ENCODE peak calls at places on chromosomes 1 and 21, in four cellular contexts. C is heart left ventricle, O is GM12878, J is ovary. G is an unnamed sample. For H3K4me1, the result is how much of the 10 kb centered on the place peaks cover.

GRCh38 chr1:239225396-239225795 is 161.0 kb upstream of the CHRM3 start:
- DNase-seq in J (no peak), O (no peak), C (no peak), G (no peak)

GRCh38 chr1:186442651-186443114 is 18.2 kb downstream of the PDC start:
- DNase-seq in O (no peak), C (no peak), J (no peak), G (no peak)

GRCh38 chr1:241703001-241703400 is 50.9 kb downstream of the WDR64 start:
- DNase-seq in C (no peak), J (no peak), O (no peak), G (no peak)

GRCh38 chr1:56477164-56478111 is 101.9 kb downstream of the PLPP3 start:
- DNase-seq in C (peak), O (peak), J (peak), G (peak)

GRCh38 chr1:183804382-183804781 is 538 bp upstream of the RGL1 start:
- DNase-seq in O (no peak), J (peak), C (no peak), G (no peak)

GRCh38 chr1:209800984-209801834 is 4.7 kb downstream of the IRF6 start:
- DNase-seq in C (peak), J (no peak), O (no peak), G (no peak)

GRCh38 chr1:75328691-75329090 is 194.5 kb downstream of the LHX8 start:
- DNase-seq in C (no peak), J (no peak), O (no peak), G (no peak)

GRCh38 chr1:161473363-161473762 is 31.9 kb upstream of the FCGR2A start:
- DNase-seq in J (no peak), C (no peak), O (no peak), G (no peak)

GRCh38 chr1:151443846-151444790 is 15.2 kb downstream of the POGZ start:
- DNase-seq in O (peak), J (no peak), C (peak), G (peak)

GRCh38 chr1:50651476-50652263 is 228.4 kb upstream of the DMRTA2 start:
- DNase-seq in O (no peak), C (no peak), J (no peak), G (no peak)

GRCh38 chr1:179016694-179017382 is 8.9 kb upstream of the FAM20B start:
- DNase-seq in J (peak), C (peak), O (no peak), G (peak)

GRCh38 chr21:28066051-28066450 is 926.6 kb downstream of the LTN1 start:
- DNase-seq in J (no peak), O (no peak), C (no peak), G (no peak)

GRCh38 chr1:154541231-154541630 is 17.2 kb downstream of the UBE2Q1 start:
- DNase-seq in J (no peak), O (no peak), C (no peak), G (no peak)

GRCh38 chr1:92874987-92875386 is 43.1 kb downstream of the RPL5 start:
- DNase-seq in O (no peak), J (no peak), C (no peak), G (no peak)

GRCh38 chr1:83102630-83103071 is 896.3 kb downstream of the TTLL7 start:
- DNase-seq in O (no peak), C (no peak), J (no peak), G (no peak)
- H3K27ac ChIP-seq in O (no peak), C (no peak), J (no peak), G (no peak)

DNA sequence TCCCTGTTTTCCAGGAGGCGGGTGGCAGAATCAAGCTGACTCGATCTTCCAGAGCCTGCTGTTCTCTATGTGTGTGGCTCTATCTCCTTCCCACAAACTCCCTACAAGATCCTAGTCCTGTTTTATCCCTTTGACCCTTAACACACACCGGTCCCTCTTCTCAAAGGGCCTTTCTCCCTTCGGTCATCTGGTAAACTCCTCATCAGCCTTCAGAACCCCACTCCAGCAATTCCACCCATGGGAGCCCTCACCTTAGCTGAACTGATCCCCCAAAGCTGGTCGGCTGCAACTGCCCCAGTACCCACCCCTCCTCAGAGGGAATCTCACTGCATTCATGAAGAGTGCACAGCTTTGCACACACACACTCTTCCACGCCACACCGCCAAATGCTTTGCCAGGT is 184.9 kb downstream of the IGSF21 start:
- DNase-seq in O (no peak), C (no peak), J (no peak), G (no peak)
- H3K4me1 ChIP-seq in O (under half), C (under half), J (under half), G (under half)

GRCh38 chr1:234608720-234609527 is 1.1 kb downstream of the IRF2BP2 start:
- DNase-seq in J (peak), O (no peak), C (peak), G (no peak)

GRCh38 chr1:234609528-234610042 is 393 bp downstream of the IRF2BP2 start:
- DNase-seq in O (no peak), J (no peak), C (no peak), G (no peak)

GRCh38 chr1:234607091-234608025 is 2.6 kb downstream of the IRF2BP2 start:
- DNase-seq in C (no peak), J (no peak), O (no peak), G (no peak)

GRCh38 chr1:234606731-234607090 is 3.3 kb downstream of the IRF2BP2 start:
- DNase-seq in J (no peak), C (no peak), O (no peak), G (no peak)

GRCh38 chr1:234608026-234608719 is 1.8 kb downstream of the IRF2BP2 start:
- DNase-seq in O (peak), C (peak), J (peak), G (peak)
- TF ChIP-seq POLR2A in O (peak), C (peak), J (peak), G (peak)

GRCh38 chr1:2250721-2251281 is 22.7 kb downstream of the SKI start:
- DNase-seq in O (no peak), J (no peak), C (no peak), G (no peak)

GRCh38 chr1:2247760-2248126 is 19.6 kb downstream of the SKI start:
- DNase-seq in C (peak), O (no peak), J (no peak), G (no peak)

GRCh38 chr1:2249559-2249906 is 21.4 kb downstream of the SKI start:
- DNase-seq in C (no peak), O (no peak), J (no peak), G (no peak)

GRCh38 chr1:2248127-2248826 is 20.2 kb downstream of the SKI start:
- DNase-seq in O (no peak), C (peak), J (no peak), G (no peak)

DNA sequence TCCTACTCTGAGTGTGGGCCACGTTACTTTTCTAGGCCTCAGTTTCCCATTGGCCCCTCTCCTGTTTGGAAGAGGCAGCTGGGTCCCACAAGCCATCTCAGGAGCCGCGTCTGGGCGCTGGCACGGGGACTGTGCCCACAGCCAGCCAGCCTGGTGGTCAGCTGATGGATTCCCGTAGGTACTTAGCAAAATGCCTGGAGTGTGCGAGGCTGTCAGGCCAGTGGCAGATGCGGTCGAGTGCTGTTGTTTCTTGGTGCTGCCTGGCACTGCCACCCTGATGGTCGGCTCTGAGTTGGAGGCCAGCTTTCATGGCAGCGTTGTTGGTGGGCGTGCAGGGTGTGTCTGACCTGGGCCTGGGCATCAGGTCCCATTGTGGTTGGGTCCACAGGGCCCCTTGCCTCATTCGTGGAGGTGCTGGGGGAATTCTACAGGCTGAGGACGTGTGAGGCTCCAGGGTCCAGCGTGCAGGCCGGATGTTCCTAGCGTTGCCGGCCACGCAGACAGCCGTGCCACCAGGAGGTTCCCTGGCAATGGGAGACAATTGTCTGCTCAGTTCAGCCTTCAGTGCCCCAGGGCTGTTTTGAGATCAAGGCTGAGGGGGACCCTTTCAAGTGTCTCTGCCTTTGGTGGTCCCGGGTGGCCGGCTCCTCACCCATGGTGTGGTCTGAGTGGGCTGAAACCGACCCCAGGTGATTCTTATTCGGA is 20.9 kb downstream of the SKI start:
- DNase-seq in O (no peak), C (peak), J (no peak), G (no peak)
- H3K27ac ChIP-seq in O (no peak), C (no peak), J (no peak), G (no peak)

GRCh38 chr21:44921928-44922327 is 1.2 kb upstream of the ITGB2 start:
- DNase-seq in J (no peak), O (no peak), C (no peak), G (no peak)
- H3K4me1 ChIP-seq in J (under half), O (under half), C (under half), G (under half)

DNA sequence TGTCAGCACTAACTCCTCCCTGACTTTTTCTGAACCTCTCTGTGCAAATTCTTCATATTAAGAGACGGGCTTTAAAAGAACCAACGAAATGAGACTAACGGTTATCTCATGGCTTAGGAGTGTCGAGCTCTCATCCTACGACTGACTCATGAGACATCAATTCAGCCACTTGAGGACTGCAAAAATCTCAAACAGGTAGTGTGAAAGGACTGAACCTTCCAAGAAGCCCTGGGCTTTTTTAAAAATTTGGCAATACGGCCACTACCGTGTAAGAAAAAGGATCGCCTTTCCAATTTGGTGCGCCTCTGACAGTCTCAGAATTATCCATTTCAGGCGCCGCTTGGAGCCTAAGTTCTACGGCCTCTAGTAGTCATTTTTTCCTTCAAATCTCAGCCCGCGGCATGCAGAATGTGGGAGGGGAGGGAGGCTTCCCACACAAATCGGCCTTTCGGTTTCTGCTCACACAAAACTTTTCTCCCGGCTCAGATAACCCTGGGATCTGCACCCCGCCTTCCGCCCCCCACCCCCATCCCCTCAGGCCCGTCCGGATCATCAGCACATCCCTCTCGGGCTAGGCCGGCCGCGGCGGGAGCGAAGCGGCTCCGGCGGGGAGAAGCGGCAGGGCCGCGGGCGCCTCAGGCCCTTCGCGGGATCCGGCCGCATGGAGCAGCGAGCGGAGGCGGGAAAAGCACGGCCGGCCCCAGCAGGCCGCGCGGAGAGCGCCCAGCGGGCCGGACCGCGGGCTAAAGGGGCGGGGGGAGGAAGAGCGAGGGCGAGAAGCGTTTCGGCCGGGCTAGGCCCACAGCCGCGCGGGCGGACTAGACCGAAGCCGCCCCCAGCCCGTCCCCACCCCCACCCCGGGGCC is 606 bp downstream of the HNRNPR start:
- DNase-seq in C (no peak), O (no peak), J (peak), G (no peak)
- TF ChIP-seq POLR2A in C (no peak), O (no peak), J (no peak), G (no peak)

G was measured in gastrocnemius medialis.